ENCODE peak calls at places on chromosome 21, in eight cellular contexts. One of them, this sample, is unnamed.

GRCh38 chr21:34732388-34732821 is 63.6 kb downstream of the CLIC6 start:
- DNase-seq in fibroblast of pulmonary artery: no peak
- DNase-seq in Calu3: no peak
- DNase-seq in GM19239: no peak
- DNase-seq in activated gamma-delta T cell treated with Interleukin-2 at 50 U/mL for 16 hours: no peak
- DNase-seq in H54: no peak
- DNase-seq in stimulated activated CD8-positive, alpha-beta memory T cell treated with anti-CD3 and anti-CD28 coated beads, Interleukin-15, amount 100 ng/mL, for 4 hours: no peak
- DNase-seq in KBM-7: no peak
- DNase-seq in this sample: no peak

GRCh38 chr21:41504030-41504429 is 3.9 kb downstream of the TMPRSS2 start:
- DNase-seq in fibroblast of pulmonary artery: no peak
- DNase-seq in Calu3: no peak
- DNase-seq in GM19239: no peak
- DNase-seq in activated gamma-delta T cell treated with Interleukin-2 at 50 U/mL for 16 hours: no peak
- DNase-seq in H54: no peak
- DNase-seq in stimulated activated CD8-positive, alpha-beta memory T cell treated with anti-CD3 and anti-CD28 coated beads, Interleukin-15, amount 100 ng/mL, for 4 hours: no peak
- DNase-seq in KBM-7: no peak
- DNase-seq in this sample: no peak

GRCh38 chr21:44759628-44760285 is 41.9 kb downstream of the UBE2G2 start:
- DNase-seq in fibroblast of pulmonary artery: no peak
- DNase-seq in Calu3: no peak
- DNase-seq in GM19239: no peak
- DNase-seq in activated gamma-delta T cell treated with Interleukin-2 at 50 U/mL for 16 hours: no peak
- DNase-seq in H54: no peak
- DNase-seq in stimulated activated CD8-positive, alpha-beta memory T cell treated with anti-CD3 and anti-CD28 coated beads, Interleukin-15, amount 100 ng/mL, for 4 hours: no peak
- DNase-seq in KBM-7: no peak
- DNase-seq in this sample: no peak

GRCh38 chr21:43967981-43968380 is 44.1 kb upstream of the TRAPPC10 start:
- DNase-seq in fibroblast of pulmonary artery: no peak
- DNase-seq in Calu3: no peak
- DNase-seq in GM19239: no peak
- DNase-seq in activated gamma-delta T cell treated with Interleukin-2 at 50 U/mL for 16 hours: no peak
- DNase-seq in H54: no peak
- DNase-seq in stimulated activated CD8-positive, alpha-beta memory T cell treated with anti-CD3 and anti-CD28 coated beads, Interleukin-15, amount 100 ng/mL, for 4 hours: no peak
- DNase-seq in KBM-7: no peak
- DNase-seq in this sample: no peak

GRCh38 chr21:29217818-29218252 is 80.9 kb upstream of the BACH1 start:
- DNase-seq in fibroblast of pulmonary artery: peak
- DNase-seq in Calu3: peak
- DNase-seq in GM19239: no peak
- DNase-seq in activated gamma-delta T cell treated with Interleukin-2 at 50 U/mL for 16 hours: no peak
- DNase-seq in H54: no peak
- DNase-seq in stimulated activated CD8-positive, alpha-beta memory T cell treated with anti-CD3 and anti-CD28 coated beads, Interleukin-15, amount 100 ng/mL, for 4 hours: no peak
- DNase-seq in KBM-7: no peak
- DNase-seq in this sample: no peak

GRCh38 chr21:39633770-39634181 is 21.0 kb downstream of the B3GALT5 start:
- DNase-seq in fibroblast of pulmonary artery: peak
- DNase-seq in Calu3: peak
- DNase-seq in GM19239: no peak
- DNase-seq in activated gamma-delta T cell treated with Interleukin-2 at 50 U/mL for 16 hours: no peak
- DNase-seq in H54: peak
- DNase-seq in stimulated activated CD8-positive, alpha-beta memory T cell treated with anti-CD3 and anti-CD28 coated beads, Interleukin-15, amount 100 ng/mL, for 4 hours: no peak
- DNase-seq in KBM-7: no peak
- DNase-seq in this sample: no peak

GRCh38 chr21:28952686-28953085 is 40.0 kb downstream of the LTN1 start:
- DNase-seq in fibroblast of pulmonary artery: no peak
- DNase-seq in Calu3: no peak
- DNase-seq in GM19239: no peak
- DNase-seq in activated gamma-delta T cell treated with Interleukin-2 at 50 U/mL for 16 hours: no peak
- DNase-seq in H54: no peak
- DNase-seq in stimulated activated CD8-positive, alpha-beta memory T cell treated with anti-CD3 and anti-CD28 coated beads, Interleukin-15, amount 100 ng/mL, for 4 hours: no peak
- DNase-seq in KBM-7: no peak
- DNase-seq in this sample: no peak

GRCh38 chr21:35020902-35021301 is 28.2 kb downstream of the RUNX1 start:
- DNase-seq in fibroblast of pulmonary artery: no peak
- DNase-seq in Calu3: no peak
- DNase-seq in GM19239: no peak
- DNase-seq in activated gamma-delta T cell treated with Interleukin-2 at 50 U/mL for 16 hours: no peak
- DNase-seq in H54: no peak
- DNase-seq in stimulated activated CD8-positive, alpha-beta memory T cell treated with anti-CD3 and anti-CD28 coated beads, Interleukin-15, amount 100 ng/mL, for 4 hours: no peak
- DNase-seq in KBM-7: no peak
- DNase-seq in this sample: no peak

GRCh38 chr21:46603228-46603627 is 1.7 kb downstream of the S100B start:
- DNase-seq in fibroblast of pulmonary artery: no peak
- DNase-seq in Calu3: peak
- DNase-seq in GM19239: no peak
- DNase-seq in activated gamma-delta T cell treated with Interleukin-2 at 50 U/mL for 16 hours: no peak
- DNase-seq in H54: no peak
- DNase-seq in stimulated activated CD8-positive, alpha-beta memory T cell treated with anti-CD3 and anti-CD28 coated beads, Interleukin-15, amount 100 ng/mL, for 4 hours: no peak
- DNase-seq in KBM-7: no peak
- DNase-seq in this sample: no peak

GRCh38 chr21:40936771-40937261 is 89.9 kb upstream of the DSCAM start:
- DNase-seq in fibroblast of pulmonary artery: no peak
- DNase-seq in Calu3: no peak
- DNase-seq in GM19239: no peak
- DNase-seq in activated gamma-delta T cell treated with Interleukin-2 at 50 U/mL for 16 hours: no peak
- DNase-seq in H54: no peak
- DNase-seq in stimulated activated CD8-positive, alpha-beta memory T cell treated with anti-CD3 and anti-CD28 coated beads, Interleukin-15, amount 100 ng/mL, for 4 hours: no peak
- DNase-seq in KBM-7: no peak
- DNase-seq in this sample: no peak